ENCODE peak calls at places on chromosomes 2 and 18, in eight cellular contexts. E is fibroblast of pulmonary artery, B is right lobe of liver, S is epithelial cell of esophagus, X is sigmoid colon, Q is endodermal cell, P is neural progenitor cell, D is HFF-Myc. C is an unnamed sample.

GRCh38 chr2:74925361-74925786 is 33.1 kb upstream of the POLE4 start:
- DNase-seq in E (no peak), B (no peak), S (no peak), X (no peak), Q (no peak), P (peak), D (no peak), C (no peak)

GRCh38 chr2:19812166-19812565 is 89.6 kb downstream of the TTC32 start:
- DNase-seq in E (no peak), B (no peak), S (no peak), X (peak), Q (no peak), P (no peak), D (no peak), C (no peak)

GRCh38 chr2:55364189-55365055 is 55.2 kb downstream of the CCDC88A start:
- DNase-seq in E (peak), B (no peak), S (peak), X (peak), Q (no peak), P (no peak), D (peak), C (no peak)

GRCh38 chr2:238107525-238108422 is 7.6 kb downstream of the ESPNL start:
- DNase-seq in E (no peak), B (peak), S (no peak), X (peak), Q (peak), P (no peak), D (no peak), C (peak)

GRCh38 chr2:124482551-124482950 is 457.5 kb downstream of the CNTNAP5 start:
- DNase-seq in E (no peak), B (no peak), S (no peak), X (no peak), Q (peak), P (peak), D (no peak), C (no peak)

GRCh38 chr2:134408386-134408785 is 154.5 kb downstream of the MGAT5 start:
- DNase-seq in E (no peak), B (no peak), S (no peak), X (no peak), Q (no peak), P (no peak), D (no peak), C (no peak)

GRCh38 chr2:101766871-101767739 is 69.6 kb downstream of the MAP4K4 start:
- DNase-seq in E (peak), B (no peak), S (peak), X (no peak), Q (peak), P (peak), D (peak), C (no peak)

GRCh38 chr2:169461143-169461542 is 18.2 kb upstream of the BBS5 start:
- DNase-seq in E (no peak), B (no peak), S (no peak), X (no peak), Q (no peak), P (no peak), D (no peak), C (no peak)

GRCh38 chr18:48123965-48124364 is 193.5 kb upstream of the SMAD2 start:
- DNase-seq in E (no peak), B (no peak), S (no peak), X (peak), Q (peak), P (no peak), D (no peak), C (no peak)

GRCh38 chr18:59718108-59719057 is 21.2 kb upstream of the CCBE1 start:
- DNase-seq in E (peak), B (no peak), S (peak), X (no peak), Q (peak), P (no peak), D (peak), C (no peak)

GRCh38 chr18:75202976-75203375 is 6.0 kb downstream of the PTGR3 start:
- DNase-seq in E (no peak), B (no peak), S (no peak), X (no peak), Q (no peak), P (no peak), D (no peak), C (no peak)

GRCh38 chr18:75204262-75204977 is 4.5 kb downstream of the PTGR3 start:
- DNase-seq in E (no peak), B (no peak), S (peak), X (no peak), Q (peak), P (peak), D (no peak), C (no peak)

GRCh38 chr18:75204978-75205759 is 3.8 kb downstream of the PTGR3 start:
- DNase-seq in E (no peak), B (no peak), S (no peak), X (no peak), Q (peak), P (peak), D (no peak), C (no peak)

GRCh38 chr18:75201936-75202335 is 7.0 kb downstream of the PTGR3 start:
- DNase-seq in E (no peak), B (no peak), S (no peak), X (no peak), Q (no peak), P (no peak), D (no peak), C (no peak)

GRCh38 chr18:75203456-75204261 is 5.3 kb downstream of the PTGR3 start:
- DNase-seq in E (no peak), B (no peak), S (peak), X (no peak), Q (no peak), P (no peak), D (no peak), C (no peak)
- H3K4me3 ChIP-seq in E (peak), B (no peak), S (peak), X (peak), Q (peak), P (peak), D (peak), C (no peak)

DNA sequence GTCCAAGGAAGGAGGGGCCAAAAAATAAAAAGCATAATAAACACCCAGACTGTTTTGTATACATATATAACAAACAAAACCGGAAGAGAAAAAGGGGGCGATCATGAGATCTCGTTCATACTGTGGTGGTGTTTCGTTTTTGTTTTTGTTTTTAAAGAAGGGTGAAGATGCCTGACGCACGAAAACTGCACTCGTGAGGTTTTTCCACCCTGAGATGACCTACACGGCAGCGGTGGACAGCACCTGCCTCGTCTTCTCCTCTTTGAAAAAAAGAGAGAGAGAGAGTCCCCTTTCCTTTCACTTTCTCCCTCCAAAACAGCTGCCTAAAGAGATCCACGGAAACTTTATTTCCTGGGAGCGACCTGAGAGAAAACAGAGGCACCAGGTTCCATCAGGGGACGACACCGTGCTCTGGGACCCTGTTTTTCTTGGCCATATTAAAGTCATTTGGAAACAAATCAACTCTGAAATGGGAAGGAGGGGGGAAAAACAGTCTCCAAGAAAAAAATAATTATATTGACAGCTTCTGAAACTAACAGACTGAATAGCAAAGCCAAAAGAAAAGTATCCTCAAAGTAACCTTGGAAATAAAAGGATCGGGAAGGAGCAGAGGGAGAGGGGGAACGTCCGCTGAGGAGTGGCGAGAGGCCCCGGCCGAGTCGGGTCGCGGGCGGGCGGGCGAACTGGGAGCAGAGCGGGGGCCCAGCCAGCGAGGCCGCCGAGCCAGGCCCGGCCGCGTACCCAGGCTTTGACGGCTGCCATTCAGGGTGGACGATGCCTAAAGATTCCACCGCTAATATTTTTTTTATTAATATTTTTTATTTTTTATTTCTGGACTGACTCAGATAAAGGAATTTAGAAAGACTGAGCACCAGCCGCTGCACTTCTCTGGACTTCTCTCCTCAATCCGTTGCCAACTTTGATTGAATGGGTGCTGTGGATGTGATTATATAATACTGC is 3.6 kb downstream of the POU3F3 start:
- DNase-seq in E (no peak), B (no peak), S (no peak), X (no peak), Q (no peak), P (peak), D (no peak), C (no peak)
- H3K4me3 ChIP-seq in E (no peak), B (no peak), S (no peak), X (no peak), Q (no peak), P (no peak), D (no peak), C (no peak)

DNA sequence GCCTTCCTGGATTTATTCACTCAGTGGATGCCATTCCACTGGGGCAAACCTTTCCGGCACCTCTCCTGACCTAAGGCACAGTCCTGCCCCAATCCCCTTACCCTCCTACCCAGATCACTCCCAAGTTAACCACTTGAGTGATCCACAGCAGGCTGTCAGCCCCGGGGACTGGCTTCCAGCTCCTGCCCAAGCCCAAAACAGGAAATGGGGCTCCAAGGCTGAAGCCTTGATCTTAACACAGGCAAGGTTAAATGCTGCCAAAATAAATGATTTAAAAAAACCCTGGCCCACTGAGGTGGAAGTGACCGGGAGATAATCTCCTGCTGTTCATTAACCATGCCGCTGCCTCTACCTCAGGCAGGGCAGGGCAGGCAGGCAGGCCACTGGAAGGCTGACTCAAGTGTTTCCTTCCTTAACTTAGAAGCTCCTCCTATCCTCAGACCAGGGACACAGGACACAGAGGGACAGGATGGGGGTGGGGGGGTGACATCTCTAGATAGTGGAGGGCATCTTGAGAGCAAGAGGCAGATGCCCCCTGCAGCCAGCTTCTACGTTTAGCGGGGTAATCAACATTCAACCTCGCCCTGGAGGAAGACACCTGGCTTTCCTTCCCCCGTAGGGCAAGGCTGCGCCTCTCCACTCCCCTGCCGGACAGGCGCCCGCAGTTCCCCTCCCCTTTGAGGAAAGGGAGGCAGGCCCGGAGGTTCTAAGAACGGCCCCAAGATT is 1.3 kb downstream of the RAB11FIP5 start:
- DNase-seq in E (no peak), B (peak), S (peak), X (no peak), Q (peak), P (peak), D (no peak), C (peak)
- H3K4me3 ChIP-seq in E (peak), B (peak), S (peak), X (peak), Q (peak), P (peak), D (peak), C (no peak)

GRCh38 chr2:81093031-81093430 is 788.5 kb upstream of the LRRTM1 start:
- DNase-seq in E (no peak), B (no peak), S (no peak), X (no peak), Q (no peak), P (no peak), D (no peak), C (no peak)
- H3K4me3 ChIP-seq in E (no peak), B (no peak), S (no peak), X (no peak), Q (no peak), P (no peak), D (no peak), C (no peak)

DNA sequence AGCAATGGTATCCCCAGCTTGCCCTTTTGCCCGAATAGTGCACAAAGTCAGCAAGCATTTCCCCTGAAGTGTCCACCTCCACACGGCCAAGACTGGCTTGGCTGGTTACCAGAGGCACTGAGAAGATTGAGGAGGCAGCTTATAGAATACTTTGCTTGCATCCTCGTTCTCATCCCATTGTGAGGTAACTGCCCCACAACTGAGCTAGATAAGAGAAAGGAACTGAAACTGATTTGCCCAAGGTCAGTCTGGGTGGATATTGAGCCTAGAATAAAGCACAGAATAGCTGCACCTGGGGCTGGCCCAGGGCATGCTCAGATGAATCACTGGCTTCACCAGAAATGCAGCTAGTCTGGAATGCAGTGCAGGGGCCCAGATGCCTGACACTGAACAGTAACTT is 32.7 kb upstream of the MAP4K3 start:
- DNase-seq in E (peak), B (peak), S (peak), X (no peak), Q (peak), P (peak), D (peak), C (peak)
- H3K4me3 ChIP-seq in E (no peak), B (no peak), S (no peak), X (no peak), Q (no peak), P (no peak), D (peak), C (no peak)

GRCh38 chr2:113234721-113235346 is 43.9 kb downstream of the PAX8 start:
- DNase-seq in E (no peak), B (no peak), S (no peak), X (no peak), Q (no peak), P (no peak), D (no peak), C (no peak)
- H3K4me3 ChIP-seq in E (peak), B (peak), S (peak), X (no peak), Q (peak), P (no peak), D (peak), C (peak)

DNA sequence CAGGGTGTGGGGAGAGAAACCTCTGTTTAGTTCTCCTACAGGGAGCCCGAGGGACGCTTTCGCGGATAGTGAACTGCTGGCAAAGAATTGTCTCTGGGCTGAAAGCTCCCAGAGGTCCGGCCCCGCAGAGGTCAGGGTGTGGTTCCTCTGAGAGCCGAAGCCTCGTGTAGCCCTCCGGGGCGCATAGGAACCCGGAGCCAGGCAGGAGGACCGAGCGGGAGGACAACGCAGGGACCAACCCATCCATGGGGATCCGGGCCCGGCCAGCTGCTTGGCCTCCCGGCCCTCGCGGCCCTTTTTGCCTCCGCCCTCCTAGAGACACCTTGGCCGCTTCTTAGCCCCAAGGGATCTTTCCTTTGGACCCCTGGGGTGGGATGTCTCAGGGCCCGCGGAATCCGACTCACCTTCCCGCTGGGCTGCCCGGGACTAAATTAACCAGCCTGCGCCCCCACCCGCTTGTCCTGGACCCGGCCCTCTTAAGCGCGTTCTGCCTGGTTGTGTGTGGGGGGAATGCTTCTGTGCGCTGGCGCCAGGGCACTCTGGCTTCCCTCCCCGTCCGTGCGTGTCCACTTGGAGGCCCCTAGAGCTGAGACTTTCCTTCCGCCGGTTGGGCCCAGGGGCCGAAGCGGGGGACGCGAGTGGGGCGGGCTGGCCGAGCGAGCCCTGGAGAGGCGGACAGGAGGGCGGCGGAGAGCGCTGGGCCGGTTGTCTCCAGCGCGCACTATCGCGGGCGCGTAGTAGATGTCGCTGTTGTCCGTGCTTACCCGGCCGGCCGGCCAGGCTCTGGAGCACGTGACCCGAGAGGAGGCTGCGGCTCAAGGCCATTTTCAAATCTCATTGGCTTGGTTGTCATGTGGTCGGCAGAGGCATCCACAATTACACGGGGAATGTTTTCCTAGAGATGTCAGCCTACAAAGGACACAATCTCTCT is at the start of gene HOXD10:
- DNase-seq in E (no peak), B (no peak), S (no peak), X (peak), Q (peak), P (peak), D (no peak), C (no peak)
- H3K4me3 ChIP-seq in E (no peak), B (no peak), S (no peak), X (no peak), Q (no peak), P (no peak), D (no peak), C (no peak)

GRCh38 chr18:28174181-28174906 is 2.6 kb downstream of the CDH2 start:
- DNase-seq in E (no peak), B (no peak), S (no peak), X (no peak), Q (no peak), P (no peak), D (no peak), C (no peak)
- H3K4me3 ChIP-seq in E (peak), B (peak), S (no peak), X (no peak), Q (peak), P (peak), D (peak), C (no peak)

GRCh38 chr18:54532222-54532621 is 58.8 kb upstream of the DYNAP start:
- DNase-seq in E (no peak), B (no peak), S (no peak), X (no peak), Q (peak), P (no peak), D (no peak), C (no peak)
- H3K4me3 ChIP-seq in E (no peak), B (no peak), S (no peak), X (no peak), Q (no peak), P (no peak), D (no peak), C (no peak)

DNA sequence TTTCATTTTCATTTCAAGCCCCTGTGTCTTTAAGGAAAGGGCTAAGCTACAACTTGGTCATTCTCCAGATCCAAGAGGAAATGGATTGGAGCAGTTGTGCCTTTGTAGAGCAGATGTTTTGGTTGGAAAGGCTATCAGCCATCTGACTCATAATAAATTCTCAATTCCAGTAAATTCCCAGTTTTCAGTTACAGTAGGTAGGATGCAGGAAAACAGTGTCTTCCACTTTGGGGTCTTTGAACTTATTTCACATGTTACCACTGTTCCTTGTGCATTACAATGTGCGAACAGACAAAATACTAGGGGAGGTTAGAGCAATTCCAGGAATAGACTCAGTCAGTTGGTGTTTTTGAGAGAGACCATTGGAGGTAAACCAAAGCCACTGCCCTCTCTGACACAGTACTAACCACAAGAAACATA is 211.9 kb downstream of the BABAM2 start:
- DNase-seq in E (peak), B (no peak), S (peak), X (no peak), Q (no peak), P (no peak), D (peak), C (no peak)
- H3K4me3 ChIP-seq in E (no peak), B (no peak), S (no peak), X (no peak), Q (no peak), P (no peak), D (no peak), C (no peak)

C was measured in NB4.